ENCODE peak calls at places on chromosomes 5 and 9, in five cellular contexts. One of them, this sample, is unnamed.

GRCh38 chr5:142770650-142771609 is 753 bp downstream of the ARHGAP26 start:
- DNase-seq in neural crest cell: peak; percentile 35
- DNase-seq in transverse colon: peak; percentile 62
- DNase-seq in amniotic stem cell: no peak
- DNase-seq in NCI-H2227 treated with DMSO at 0.1 percent for 48 hours: peak; percentile 55
- DNase-seq in this sample: peak; percentile 54

GRCh38 chr5:8340739-8341344 is 471.9 kb downstream of the MTRR start:
- DNase-seq in amniotic stem cell: no peak
- DNase-seq in neural crest cell: no peak
- DNase-seq in transverse colon: no peak
- DNase-seq in NCI-H2227 treated with DMSO at 0.1 percent for 48 hours: no peak
- DNase-seq in this sample: no peak

GRCh38 chr9:114086009-114086408 is 7.9 kb upstream of the AMBP start:
- DNase-seq in amniotic stem cell: no peak
- DNase-seq in NCI-H2227 treated with DMSO at 0.1 percent for 48 hours: no peak
- DNase-seq in transverse colon: no peak
- DNase-seq in neural crest cell: no peak
- DNase-seq in this sample: no peak

GRCh38 chr5:80055491-80056170 is 20.5 kb downstream of the THBS4 start:
- DNase-seq in transverse colon: no peak
- DNase-seq in neural crest cell: no peak
- DNase-seq in NCI-H2227 treated with DMSO at 0.1 percent for 48 hours: no peak
- DNase-seq in amniotic stem cell: no peak
- DNase-seq in this sample: no peak

GRCh38 chr5:93622240-93622885 is 39.3 kb downstream of the NR2F1 start:
- DNase-seq in amniotic stem cell: no peak
- DNase-seq in NCI-H2227 treated with DMSO at 0.1 percent for 48 hours: no peak
- DNase-seq in transverse colon: no peak
- DNase-seq in neural crest cell: no peak
- DNase-seq in this sample: peak; percentile 18

GRCh38 chr9:107227696-107228258 is 55.3 kb upstream of the RAD23B start:
- DNase-seq in neural crest cell: no peak
- DNase-seq in transverse colon: no peak
- DNase-seq in NCI-H2227 treated with DMSO at 0.1 percent for 48 hours: no peak
- DNase-seq in amniotic stem cell: no peak
- DNase-seq in this sample: no peak

GRCh38 chr9:15572200-15572599 is 19.4 kb downstream of the CCDC171 start:
- DNase-seq in neural crest cell: no peak
- DNase-seq in transverse colon: no peak
- DNase-seq in amniotic stem cell: no peak
- DNase-seq in NCI-H2227 treated with DMSO at 0.1 percent for 48 hours: peak; percentile 84
- DNase-seq in this sample: no peak

GRCh38 chr5:178272591-178272990 is 40.0 kb upstream of the PHYKPL start:
- DNase-seq in NCI-H2227 treated with DMSO at 0.1 percent for 48 hours: no peak
- DNase-seq in amniotic stem cell: no peak
- DNase-seq in neural crest cell: no peak
- DNase-seq in transverse colon: no peak
- DNase-seq in this sample: no peak

GRCh38 chr5:43037929-43038510 is 2.1 kb downstream of the ANXA2R start:
- DNase-seq in amniotic stem cell: peak; percentile 59
- DNase-seq in neural crest cell: no peak
- DNase-seq in NCI-H2227 treated with DMSO at 0.1 percent for 48 hours: peak; percentile 84
- DNase-seq in transverse colon: peak; percentile 20
- DNase-seq in this sample: no peak

GRCh38 chr9:93288891-93289883 is 105.2 kb downstream of the WNK2 start:
- DNase-seq in NCI-H2227 treated with DMSO at 0.1 percent for 48 hours: no peak
- DNase-seq in neural crest cell: no peak
- DNase-seq in amniotic stem cell: no peak
- DNase-seq in transverse colon: no peak
- DNase-seq in this sample: no peak

GRCh38 chr5:11555171-11555570 is 349.1 kb downstream of the CTNND2 start:
- DNase-seq in neural crest cell: no peak
- DNase-seq in NCI-H2227 treated with DMSO at 0.1 percent for 48 hours: no peak
- DNase-seq in transverse colon: no peak
- DNase-seq in amniotic stem cell: no peak
- DNase-seq in this sample: no peak

GRCh38 chr9:94065535-94065961 is 18.7 kb upstream of the PTPDC1 start:
- DNase-seq in NCI-H2227 treated with DMSO at 0.1 percent for 48 hours: peak; percentile 52
- DNase-seq in transverse colon: peak; percentile 80
- DNase-seq in amniotic stem cell: peak; percentile 63
- DNase-seq in neural crest cell: peak; percentile 74
- DNase-seq in this sample: peak; percentile 70

GRCh38 chr5:179417696-179418095 is 72.4 kb upstream of the ADAMTS2 start:
- DNase-seq in neural crest cell: no peak
- DNase-seq in NCI-H2227 treated with DMSO at 0.1 percent for 48 hours: no peak
- DNase-seq in amniotic stem cell: no peak
- DNase-seq in transverse colon: no peak
- DNase-seq in this sample: no peak

GRCh38 chr9:35905912-35906679 is at the start of gene HRCT1:
- DNase-seq in transverse colon: peak; percentile 95
- DNase-seq in NCI-H2227 treated with DMSO at 0.1 percent for 48 hours: no peak
- DNase-seq in neural crest cell: no peak
- DNase-seq in amniotic stem cell: peak; percentile 47
- DNase-seq in this sample: peak; percentile 92

GRCh38 chr9:105043370-105043936 is 115.5 kb upstream of the ABCA1 start:
- DNase-seq in amniotic stem cell: no peak
- DNase-seq in transverse colon: no peak
- DNase-seq in NCI-H2227 treated with DMSO at 0.1 percent for 48 hours: no peak
- DNase-seq in neural crest cell: no peak
- DNase-seq in this sample: no peak

GRCh38 chr5:134114886-134115805 is 665 bp downstream of the TCF7 start:
- DNase-seq in neural crest cell: peak; percentile 25
- DNase-seq in transverse colon: peak; percentile 40
- DNase-seq in NCI-H2227 treated with DMSO at 0.1 percent for 48 hours: no peak
- DNase-seq in amniotic stem cell: no peak
- DNase-seq in this sample: peak; percentile 63

GRCh38 chr5:3896098-3896497 is 300.5 kb downstream of the IRX1 start:
- DNase-seq in NCI-H2227 treated with DMSO at 0.1 percent for 48 hours: no peak
- DNase-seq in amniotic stem cell: no peak
- DNase-seq in neural crest cell: no peak
- DNase-seq in transverse colon: no peak
- DNase-seq in this sample: no peak

GRCh38 chr5:72512179-72512860 is 5.1 kb upstream of the ZNF366 start:
- DNase-seq in amniotic stem cell: no peak
- DNase-seq in transverse colon: no peak
- DNase-seq in neural crest cell: no peak
- DNase-seq in NCI-H2227 treated with DMSO at 0.1 percent for 48 hours: no peak
- DNase-seq in this sample: no peak

GRCh38 chr9:137077010-137077747 is at the start of gene UAP1L1:
- DNase-seq in NCI-H2227 treated with DMSO at 0.1 percent for 48 hours: peak; percentile 10
- DNase-seq in transverse colon: peak; percentile 81
- DNase-seq in neural crest cell: no peak
- DNase-seq in amniotic stem cell: no peak
- DNase-seq in this sample: peak; percentile 85

GRCh38 chr5:42894057-42894456 is 82.4 kb upstream of the SELENOP start:
- DNase-seq in transverse colon: no peak
- DNase-seq in NCI-H2227 treated with DMSO at 0.1 percent for 48 hours: peak; percentile 39
- DNase-seq in neural crest cell: no peak
- DNase-seq in amniotic stem cell: no peak
- DNase-seq in this sample: peak; percentile 21

GRCh38 chr5:111840275-111840674 is 83.3 kb upstream of the NREP start:
- DNase-seq in neural crest cell: no peak
- DNase-seq in NCI-H2227 treated with DMSO at 0.1 percent for 48 hours: no peak
- DNase-seq in amniotic stem cell: no peak
- DNase-seq in transverse colon: no peak
- DNase-seq in this sample: no peak

GRCh38 chr9:40884072-40884901 is 244.2 kb downstream of the FOXD4L6 start:
- DNase-seq in NCI-H2227 treated with DMSO at 0.1 percent for 48 hours: no peak
- DNase-seq in amniotic stem cell: no peak
- DNase-seq in neural crest cell: no peak
- DNase-seq in transverse colon: no peak
- DNase-seq in this sample: no peak

GRCh38 chr9:131692612-131692976 is 47.3 kb downstream of the RAPGEF1 start:
- DNase-seq in amniotic stem cell: no peak
- DNase-seq in NCI-H2227 treated with DMSO at 0.1 percent for 48 hours: no peak
- DNase-seq in neural crest cell: no peak
- DNase-seq in transverse colon: no peak
- DNase-seq in this sample: no peak

GRCh38 chr9:35338561-35339274 is 151.2 kb upstream of the RUSC2 start:
- DNase-seq in neural crest cell: no peak
- DNase-seq in NCI-H2227 treated with DMSO at 0.1 percent for 48 hours: no peak
- DNase-seq in transverse colon: no peak
- DNase-seq in amniotic stem cell: no peak
- DNase-seq in this sample: no peak

GRCh38 chr9:111922324-111923013 is 25.9 kb downstream of the UGCG start:
- DNase-seq in neural crest cell: no peak
- DNase-seq in NCI-H2227 treated with DMSO at 0.1 percent for 48 hours: no peak
- DNase-seq in amniotic stem cell: no peak
- DNase-seq in transverse colon: no peak
- DNase-seq in this sample: no peak

GRCh38 chr5:181223729-181224389 is 778 bp downstream of the TRIM41 start:
- DNase-seq in neural crest cell: peak; percentile 64
- DNase-seq in amniotic stem cell: no peak
- DNase-seq in transverse colon: no peak
- DNase-seq in NCI-H2227 treated with DMSO at 0.1 percent for 48 hours: no peak
- DNase-seq in this sample: peak; percentile 67

GRCh38 chr5:150401076-150401375 is 11.7 kb downstream of the CD74 start:
- DNase-seq in amniotic stem cell: no peak
- DNase-seq in neural crest cell: no peak
- DNase-seq in NCI-H2227 treated with DMSO at 0.1 percent for 48 hours: no peak
- DNase-seq in transverse colon: no peak
- DNase-seq in this sample: no peak

GRCh38 chr9:130835441-130836298 is 616 bp downstream of the ABL1 start:
- DNase-seq in amniotic stem cell: no peak
- DNase-seq in NCI-H2227 treated with DMSO at 0.1 percent for 48 hours: peak; percentile 19
- DNase-seq in transverse colon: peak; percentile 40
- DNase-seq in neural crest cell: peak; percentile 37
- DNase-seq in this sample: peak; percentile 62

GRCh38 chr9:129610473-129611301 is 10.2 kb downstream of the C9orf50 start:
- DNase-seq in NCI-H2227 treated with DMSO at 0.1 percent for 48 hours: no peak
- DNase-seq in neural crest cell: peak; percentile 83
- DNase-seq in transverse colon: peak; percentile 82
- DNase-seq in amniotic stem cell: peak; percentile 58
- DNase-seq in this sample: peak; percentile 92

GRCh38 chr5:133612021-133612860 is at the start of gene FSTL4:
- DNase-seq in transverse colon: peak; percentile 37
- DNase-seq in NCI-H2227 treated with DMSO at 0.1 percent for 48 hours: peak; percentile 28
- DNase-seq in amniotic stem cell: no peak
- DNase-seq in neural crest cell: peak; percentile 15
- DNase-seq in this sample: no peak

GRCh38 chr9:4985376-4986266 is 549 bp downstream of the JAK2 start:
- DNase-seq in amniotic stem cell: peak; percentile 20
- DNase-seq in NCI-H2227 treated with DMSO at 0.1 percent for 48 hours: peak; percentile 65
- DNase-seq in transverse colon: peak; percentile 77
- DNase-seq in neural crest cell: peak; percentile 15
- DNase-seq in this sample: peak; percentile 69